ENCODE peak calls at places on chromosomes 16 and 17, in four cellular contexts. F, J, R and K are unnamed samples.

GRCh38 chr16:4179020-4179419 is 62.8 kb upstream of the ADCY9 start:
- DNase-seq in F (no peak), J (peak; percentile 62), R (no peak), K (no peak)

GRCh38 chr17:19237389-19238166 is 412 bp downstream of the EPN2 start:
- DNase-seq in F (peak; percentile 37), J (no peak), R (peak; percentile 81), K (peak; percentile 39)

GRCh38 chr16:9302102-9302501 is 210.7 kb downstream of the HAPSTR1 start:
- DNase-seq in F (no peak), J (no peak), R (no peak), K (no peak)

GRCh38 chr17:80688994-80689635 is 144.5 kb downstream of the RPTOR start:
- DNase-seq in F (no peak), J (no peak), R (no peak), K (no peak)

GRCh38 chr17:71316498-71316897 is 804.3 kb upstream of the SOX9 start:
- DNase-seq in F (no peak), J (no peak), R (no peak), K (no peak)

GRCh38 chr16:66948034-66948821 is 12.8 kb upstream of the CES3 start:
- DNase-seq in F (no peak), J (no peak), R (peak; percentile 88), K (no peak)

GRCh38 chr16:8798174-8798527 is 512 bp downstream of the PMM2 start:
- DNase-seq in F (no peak), J (peak; percentile 21), R (no peak), K (no peak)

GRCh38 chr17:80970044-80970761 is 21.4 kb upstream of the CHMP6 start:
- DNase-seq in F (no peak), J (peak; percentile 33), R (peak; percentile 65), K (no peak)

GRCh38 chr16:30948087-30948955 is 547 bp upstream of the ORAI3 start:
- DNase-seq in F (peak; percentile 97), J (peak; percentile 99), R (peak; percentile 92), K (peak; percentile 91)
- TF ChIP-seq CTCF in F (peak; percentile 15), J (no peak), R (no peak), K (peak; percentile 24)

GRCh38 chr17:35087731-35088646 is 24.5 kb upstream of the RFFL start:
- DNase-seq in F (peak; percentile 42), J (peak; percentile 52), R (peak; percentile 58), K (peak; percentile 19)

GRCh38 chr17:35089846-35090193 is 26.3 kb upstream of the RFFL start:
- DNase-seq in F (peak; percentile 40), J (peak; percentile 38), R (peak; percentile 33), K (no peak)

GRCh38 chr17:35088911-35089845 is 25.7 kb upstream of the RFFL start:
- DNase-seq in F (peak; percentile 93), J (peak; percentile 79), R (peak; percentile 99), K (peak; percentile 85)

GRCh38 chr17:35086931-35087573 is 23.5 kb upstream of the RFFL start:
- DNase-seq in F (no peak), J (no peak), R (no peak), K (no peak)

DNA sequence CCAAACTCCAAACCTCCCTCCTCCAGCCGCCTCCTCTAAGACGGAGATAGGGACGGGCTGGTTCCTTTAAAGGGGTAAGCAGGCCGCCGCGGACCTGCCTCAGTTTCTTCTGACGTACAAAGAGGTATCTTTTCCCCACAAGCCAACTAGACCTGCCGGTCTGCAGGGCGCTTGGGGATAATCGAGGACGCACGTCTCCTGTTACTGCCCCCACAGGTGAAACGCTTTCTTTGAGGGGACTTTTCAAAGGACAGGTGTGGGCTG is 25.1 kb upstream of the RFFL start:
- DNase-seq in F (no peak), J (no peak), R (no peak), K (no peak)
- TF ChIP-seq CTCF in F (no peak), J (no peak), R (no peak), K (peak; percentile 35)

GRCh38 chr17:61410555-61411089 is 11.0 kb downstream of the TBX2 start:
- DNase-seq in F (peak; percentile 91), J (peak; percentile 65), R (peak; percentile 96), K (peak; percentile 81)
- TF ChIP-seq CTCF in F (peak; percentile 68), J (peak; percentile 34), R (peak; percentile 63), K (peak; percentile 60)

GRCh38 chr16:50368410-50369132 is at the start of gene BRD7:
- DNase-seq in F (peak; percentile 84), J (peak; percentile 50), R (peak; percentile 95), K (peak; percentile 67)
- TF ChIP-seq CTCF in F (peak; percentile 43), J (no peak), R (peak; percentile 78), K (peak; percentile 60)

GRCh38 chr16:79593754-79594153 is 6.8 kb downstream of the MAF start:
- DNase-seq in F (no peak), J (no peak), R (no peak), K (no peak)

GRCh38 chr16:79592150-79592549 is 8.4 kb downstream of the MAF start:
- DNase-seq in F (no peak), J (no peak), R (no peak), K (no peak)

GRCh38 chr16:79593074-79593531 is 7.4 kb downstream of the MAF start:
- DNase-seq in F (no peak), J (no peak), R (no peak), K (no peak)

GRCh38 chr16:79587897-79588296 is 12.6 kb downstream of the MAF start:
- DNase-seq in F (no peak), J (no peak), R (no peak), K (no peak)

GRCh38 chr16:79589495-79590134 is 10.9 kb downstream of the MAF start:
- DNase-seq in F (no peak), J (no peak), R (peak; percentile 86), K (no peak)
- TF ChIP-seq CTCF in F (no peak), J (no peak), R (no peak), K (no peak)

GRCh38 chr16:46883690-46884512 is at the start of gene GPT2:
- DNase-seq in F (peak; percentile 97), J (peak; percentile 95), R (peak; percentile 100), K (peak; percentile 99)
- TF ChIP-seq CTCF in F (no peak), J (no peak), R (peak; percentile 51), K (peak; percentile 6)